ENCODE peak calls at places on chromosomes 4 and X, in five cellular contexts. One of them, this sample, is unnamed.

GRCh38 chr4:122541996-122542395 is 78.9 kb downstream of the IL21 start:
- DNase-seq in HCT116: no peak
- DNase-seq in K562: no peak
- DNase-seq in HepG2: no peak
- DNase-seq in GM12878: no peak
- DNase-seq in this sample: no peak

GRCh38 chr4:148831945-148832344 is 389.7 kb upstream of the NR3C2 start:
- DNase-seq in HepG2: no peak
- DNase-seq in K562: no peak
- DNase-seq in GM12878: no peak
- DNase-seq in HCT116: peak
- DNase-seq in this sample: no peak

GRCh38 chrX:109732319-109732779 is 708 bp downstream of the ACSL4 start:
- DNase-seq in GM12878: no peak
- DNase-seq in HCT116: no peak
- DNase-seq in HepG2: no peak
- DNase-seq in K562: peak
- DNase-seq in this sample: no peak

GRCh38 chr4:183153190-183153916 is 54.3 kb downstream of the WWC2 start:
- DNase-seq in K562: no peak
- DNase-seq in HCT116: no peak
- DNase-seq in GM12878: no peak
- DNase-seq in HepG2: no peak
- DNase-seq in this sample: no peak

GRCh38 chr4:129978315-129978714 is 882.4 kb downstream of the C4orf33 start:
- DNase-seq in HCT116: no peak
- DNase-seq in GM12878: no peak
- DNase-seq in HepG2: no peak
- DNase-seq in K562: no peak
- DNase-seq in this sample: no peak

GRCh38 chr4:70778888-70779422 is 57.2 kb downstream of the RUFY3 start:
- DNase-seq in K562: no peak
- DNase-seq in HepG2: no peak
- DNase-seq in HCT116: no peak
- DNase-seq in GM12878: no peak
- DNase-seq in this sample: no peak

GRCh38 chr4:108804648-108805273 is 41.9 kb upstream of the ETNPPL start:
- DNase-seq in HCT116: no peak
- DNase-seq in HepG2: no peak
- DNase-seq in K562: no peak
- DNase-seq in GM12878: no peak
- DNase-seq in this sample: no peak

GRCh38 chrX:14673764-14674163 is 144.4 kb downstream of the GLRA2 start:
- DNase-seq in GM12878: peak
- DNase-seq in K562: no peak
- DNase-seq in HCT116: peak
- DNase-seq in HepG2: peak
- DNase-seq in this sample: no peak

GRCh38 chrX:47643926-47644325 is 6.4 kb downstream of the ELK1 start:
- DNase-seq in GM12878: no peak
- DNase-seq in K562: no peak
- DNase-seq in HepG2: no peak
- DNase-seq in HCT116: no peak
- DNase-seq in this sample: no peak

GRCh38 chr4:17066972-17067371 is 168.5 kb upstream of the LDB2 start:
- DNase-seq in HepG2: no peak
- DNase-seq in K562: no peak
- DNase-seq in GM12878: no peak
- DNase-seq in HCT116: no peak
- DNase-seq in this sample: no peak

GRCh38 chr4:1559896-1560650 is 124.0 kb downstream of the FAM53A start:
- DNase-seq in HCT116: no peak
- DNase-seq in K562: no peak
- DNase-seq in GM12878: no peak
- DNase-seq in HepG2: no peak
- DNase-seq in this sample: no peak

GRCh38 chr4:68905598-68906237 is 45.9 kb downstream of the UGT2A3 start:
- DNase-seq in GM12878: no peak
- DNase-seq in K562: no peak
- DNase-seq in HepG2: no peak
- DNase-seq in HCT116: no peak
- DNase-seq in this sample: no peak

GRCh38 chr4:88803600-88804096 is 106.0 kb upstream of the NAP1L5 start:
- DNase-seq in K562: no peak
- DNase-seq in HCT116: no peak
- DNase-seq in GM12878: peak
- DNase-seq in HepG2: no peak
- DNase-seq in this sample: no peak

GRCh38 chr4:41320786-41321185 is 64.1 kb downstream of the UCHL1 start:
- DNase-seq in GM12878: no peak
- DNase-seq in K562: no peak
- DNase-seq in HepG2: no peak
- DNase-seq in HCT116: no peak
- DNase-seq in this sample: no peak

GRCh38 chr4:110865611-110866254 is 242.9 kb upstream of the PITX2 start:
- DNase-seq in K562: no peak
- DNase-seq in GM12878: no peak
- DNase-seq in HCT116: no peak
- DNase-seq in HepG2: no peak
- DNase-seq in this sample: no peak

GRCh38 chrX:40952855-40953254 is 132.4 kb upstream of the USP9X start:
- DNase-seq in K562: no peak
- DNase-seq in HCT116: no peak
- DNase-seq in HepG2: no peak
- DNase-seq in GM12878: peak
- DNase-seq in this sample: no peak

GRCh38 chr4:130393246-130394041 is 1297.5 kb downstream of the C4orf33 start:
- DNase-seq in HepG2: peak
- DNase-seq in HCT116: no peak
- DNase-seq in GM12878: no peak
- DNase-seq in K562: no peak
- DNase-seq in this sample: no peak

GRCh38 chr4:44661940-44662622 is 10.7 kb upstream of the YIPF7 start:
- DNase-seq in HCT116: no peak
- DNase-seq in K562: no peak
- DNase-seq in HepG2: peak
- DNase-seq in GM12878: no peak
- DNase-seq in this sample: no peak

GRCh38 chr4:76035146-76035545 is 724 bp downstream of the CXCL11 start:
- DNase-seq in K562: no peak
- DNase-seq in HCT116: no peak
- DNase-seq in HepG2: no peak
- DNase-seq in GM12878: no peak
- DNase-seq in this sample: no peak

GRCh38 chr4:107997001-107997788 is 7.5 kb downstream of the HADH start:
- DNase-seq in K562: no peak
- DNase-seq in HepG2: no peak
- DNase-seq in HCT116: no peak
- DNase-seq in GM12878: no peak
- DNase-seq in this sample: no peak

GRCh38 chrX:110321081-110321480 is 3.2 kb upstream of the AMMECR1 start:
- DNase-seq in HCT116: no peak
- DNase-seq in GM12878: no peak
- DNase-seq in HepG2: no peak
- DNase-seq in K562: peak
- DNase-seq in this sample: no peak

GRCh38 chrX:125172531-125172930 is 147.1 kb upstream of the TEX13C start:
- DNase-seq in HCT116: no peak
- DNase-seq in HepG2: no peak
- DNase-seq in GM12878: no peak
- DNase-seq in K562: no peak
- DNase-seq in this sample: no peak

GRCh38 chr4:105461221-105462041 is 12.4 kb downstream of the PPA2 start:
- DNase-seq in HCT116: no peak
- DNase-seq in HepG2: no peak
- DNase-seq in K562: peak
- DNase-seq in GM12878: no peak
- DNase-seq in this sample: no peak

GRCh38 chrX:68196939-68197791 is 236.1 kb downstream of the OPHN1 start:
- DNase-seq in HCT116: peak
- DNase-seq in K562: peak
- DNase-seq in GM12878: no peak
- DNase-seq in HepG2: peak
- DNase-seq in this sample: peak

GRCh38 chrX:72540318-72540717 is 32.3 kb downstream of the HDAC8 start:
- DNase-seq in K562: no peak
- DNase-seq in HCT116: no peak
- DNase-seq in HepG2: peak
- DNase-seq in GM12878: no peak
- DNase-seq in this sample: no peak

GRCh38 chr4:151165205-151166000 is 66.0 kb downstream of the RPS3A start:
- DNase-seq in HCT116: no peak
- DNase-seq in K562: no peak
- DNase-seq in GM12878: no peak
- DNase-seq in HepG2: no peak
- DNase-seq in this sample: no peak

GRCh38 chr4:105598787-105599186 is 46.4 kb downstream of the ARHGEF38 start:
- DNase-seq in K562: no peak
- DNase-seq in GM12878: no peak
- DNase-seq in HepG2: no peak
- DNase-seq in HCT116: no peak
- DNase-seq in this sample: no peak

GRCh38 chrX:119389854-119390501 is 9.2 kb upstream of the SLC25A43 start:
- DNase-seq in GM12878: no peak
- DNase-seq in K562: peak
- DNase-seq in HCT116: no peak
- DNase-seq in HepG2: peak
- DNase-seq in this sample: no peak

GRCh38 chrX:150573702-150574101 is 5.3 kb downstream of the MTM1 start:
- DNase-seq in K562: no peak
- DNase-seq in GM12878: no peak
- DNase-seq in HCT116: no peak
- DNase-seq in HepG2: no peak
- DNase-seq in this sample: no peak

GRCh38 chr4:102299302-102299701 is 46.0 kb downstream of the SLC39A8 start:
- DNase-seq in HepG2: no peak
- DNase-seq in GM12878: no peak
- DNase-seq in K562: no peak
- DNase-seq in HCT116: no peak
- DNase-seq in this sample: no peak

GRCh38 chr4:102302762-102303161 is 42.5 kb downstream of the SLC39A8 start:
- DNase-seq in HCT116: no peak
- DNase-seq in K562: no peak
- DNase-seq in HepG2: no peak
- DNase-seq in GM12878: no peak
- DNase-seq in this sample: no peak

GRCh38 chr4:102295153-102295862 is 50.0 kb downstream of the SLC39A8 start:
- DNase-seq in GM12878: no peak
- DNase-seq in HepG2: no peak
- DNase-seq in HCT116: no peak
- DNase-seq in K562: no peak
- DNase-seq in this sample: no peak

GRCh38 chr4:102301167-102301566 is 44.1 kb downstream of the SLC39A8 start:
- DNase-seq in K562: no peak
- DNase-seq in GM12878: no peak
- DNase-seq in HCT116: no peak
- DNase-seq in HepG2: no peak
- DNase-seq in this sample: no peak

GRCh38 chr4:102299708-102300107 is 45.6 kb downstream of the SLC39A8 start:
- DNase-seq in HCT116: peak
- DNase-seq in HepG2: peak
- DNase-seq in GM12878: no peak
- DNase-seq in K562: peak
- DNase-seq in this sample: no peak
- TF ChIP-seq ZNF274 in HCT116: no peak
- TF ChIP-seq ZNF274 in HepG2: no peak
- TF ChIP-seq ZNF274 in GM12878: no peak
- TF ChIP-seq ZNF274 in K562: no peak
- TF ChIP-seq ZNF274 in this sample: no peak

GRCh38 chr4:128635939-128636551 is 173.5 kb upstream of the JADE1 start:
- DNase-seq in GM12878: no peak
- DNase-seq in K562: no peak
- DNase-seq in HCT116: no peak
- DNase-seq in HepG2: no peak
- DNase-seq in this sample: no peak
- TF ChIP-seq YY1 in GM12878: no peak
- TF ChIP-seq YY1 in K562: no peak
- TF ChIP-seq YY1 in HCT116: no peak
- TF ChIP-seq YY1 in HepG2: no peak
- TF ChIP-seq YY1 in this sample: no peak

GRCh38 chrX:7690842-7691241 is 152.1 kb upstream of the VCX start:
- DNase-seq in HCT116: no peak
- DNase-seq in K562: no peak
- DNase-seq in GM12878: no peak
- DNase-seq in HepG2: no peak
- DNase-seq in this sample: peak
- TF ChIP-seq ZNF274 in HCT116: no peak
- TF ChIP-seq ZNF274 in K562: no peak
- TF ChIP-seq ZNF274 in GM12878: no peak
- TF ChIP-seq ZNF274 in HepG2: no peak
- TF ChIP-seq ZNF274 in this sample: no peak

GRCh38 chr4:103493450-103494159 is 226.2 kb downstream of the TACR3 start:
- DNase-seq in HCT116: no peak
- DNase-seq in K562: no peak
- DNase-seq in GM12878: no peak
- DNase-seq in HepG2: no peak
- DNase-seq in this sample: no peak
- TF ChIP-seq YY1 in HCT116: no peak
- TF ChIP-seq YY1 in K562: no peak
- TF ChIP-seq YY1 in GM12878: no peak
- TF ChIP-seq YY1 in HepG2: no peak
- TF ChIP-seq YY1 in this sample: no peak